ENCODE peak calls at places on chromosomes 7 and 10, in seven cellular contexts. P is pancreas; T is astrocyte of the spinal cord; V is naive thymus-derived CD4-positive, alpha-beta T cell; R is CD8-positive, alpha-beta T cell; B is hepatocyte; Q is A549. Y is an unnamed sample.

GRCh38 chr10:128062837-128063563 is 63.2 kb downstream of the MKI67 start:
- DNase-seq in V (no peak), B (no peak), T (no peak), Q (no peak), P (no peak), R (no peak), Y (peak; percentile 88)

GRCh38 chr7:81159402-81159801 is 240.6 kb upstream of the SEMA3C start:
- DNase-seq in Q (peak; percentile 38), P (no peak), B (no peak), R (no peak), T (peak; percentile 46), V (no peak), Y (no peak)

GRCh38 chr10:52004342-52004949 is 305.1 kb upstream of the CSTF2T start:
- DNase-seq in V (no peak), T (peak; percentile 59), P (no peak), B (peak; percentile 66), Q (peak; percentile 38), R (no peak), Y (peak; percentile 16)

GRCh38 chr7:105046414-105046813 is 32.4 kb downstream of the KMT2E start:
- DNase-seq in T (peak; percentile 51), Q (no peak), P (no peak), V (no peak), R (no peak), B (no peak), Y (no peak)

GRCh38 chr10:7484456-7485266 is 73.8 kb upstream of the SFMBT2 start:
- DNase-seq in V (no peak), P (no peak), B (no peak), R (peak; percentile 39), Q (no peak), T (no peak), Y (peak; percentile 84)

GRCh38 chr10:109062371-109062770 is 860.9 kb downstream of the XPNPEP1 start:
- DNase-seq in P (no peak), B (peak; percentile 11), Q (no peak), T (peak; percentile 40), R (no peak), V (no peak), Y (no peak)

GRCh38 chr7:141992154-141992553 is 3.5 kb upstream of the MGAM start:
- DNase-seq in B (no peak), V (no peak), T (no peak), P (no peak), R (no peak), Q (no peak), Y (no peak)

GRCh38 chr7:36280840-36281812 is 108.5 kb upstream of the ANLN start:
- DNase-seq in V (no peak), Q (peak; percentile 85), T (peak; percentile 86), R (no peak), P (no peak), B (peak; percentile 86), Y (no peak)

GRCh38 chr7:127578036-127578684 is 7.2 kb downstream of the GCC1 start:
- DNase-seq in T (peak; percentile 22), P (no peak), Q (no peak), R (no peak), B (no peak), V (no peak), Y (no peak)

GRCh38 chr10:12430406-12430982 is 81.1 kb downstream of the CAMK1D start:
- DNase-seq in B (no peak), V (no peak), T (no peak), R (no peak), Q (no peak), P (no peak), Y (no peak)

GRCh38 chr7:28407643-28408042 is 4.7 kb upstream of the CREB5 start:
- DNase-seq in V (no peak), R (no peak), P (no peak), B (peak; percentile 42), T (peak; percentile 36), Q (peak; percentile 34), Y (no peak)

GRCh38 chr10:85548038-85548437 is 818.6 kb downstream of the GRID1 start:
- DNase-seq in Q (peak; percentile 43), P (no peak), V (no peak), R (no peak), B (peak; percentile 57), T (peak; percentile 58), Y (peak; percentile 30)

GRCh38 chr10:130802301-130802700 is 509.2 kb downstream of the TCERG1L start:
- DNase-seq in P (no peak), Q (no peak), R (no peak), V (no peak), T (no peak), B (no peak), Y (no peak)

GRCh38 chr7:55140981-55141278 is 122.1 kb downstream of the EGFR start:
- DNase-seq in B (no peak), P (no peak), Q (no peak), R (no peak), V (no peak), T (no peak), Y (no peak)

GRCh38 chr7:43491984-43492383 is 90.9 kb upstream of the STK17A start:
- DNase-seq in P (no peak), Q (no peak), V (no peak), T (peak; percentile 88), R (no peak), B (no peak), Y (no peak)

GRCh38 chr10:392705-393037 is 257.4 kb downstream of the ZMYND11 start:
- DNase-seq in T (no peak), P (no peak), R (no peak), B (no peak), V (no peak), Q (no peak), Y (no peak)

GRCh38 chr7:13035233-13035632 is 347.8 kb downstream of the ARL4A start:
- DNase-seq in R (no peak), P (no peak), Q (no peak), T (no peak), V (no peak), B (no peak), Y (no peak)

GRCh38 chr7:71777278-71777677 is 634.9 kb downstream of the CALN1 start:
- DNase-seq in T (no peak), V (no peak), P (no peak), R (no peak), B (no peak), Q (no peak), Y (no peak)

GRCh38 chr7:2650451-2650850 is 18.7 kb downstream of the TTYH3 start:
- DNase-seq in T (no peak), P (no peak), Q (no peak), R (no peak), B (no peak), V (no peak), Y (no peak)

GRCh38 chr7:147394329-147394728 is 1196.2 kb upstream of the C7orf33 start:
- DNase-seq in R (no peak), V (no peak), P (no peak), T (no peak), Q (no peak), B (no peak), Y (no peak)

GRCh38 chr7:147405621-147406020 is 1184.9 kb upstream of the C7orf33 start:
- DNase-seq in P (no peak), T (no peak), R (no peak), B (no peak), V (no peak), Q (no peak), Y (no peak)

GRCh38 chr7:147400926-147401325 is 1189.6 kb upstream of the C7orf33 start:
- DNase-seq in T (no peak), P (no peak), V (no peak), Q (no peak), R (no peak), B (no peak), Y (no peak)

DNA sequence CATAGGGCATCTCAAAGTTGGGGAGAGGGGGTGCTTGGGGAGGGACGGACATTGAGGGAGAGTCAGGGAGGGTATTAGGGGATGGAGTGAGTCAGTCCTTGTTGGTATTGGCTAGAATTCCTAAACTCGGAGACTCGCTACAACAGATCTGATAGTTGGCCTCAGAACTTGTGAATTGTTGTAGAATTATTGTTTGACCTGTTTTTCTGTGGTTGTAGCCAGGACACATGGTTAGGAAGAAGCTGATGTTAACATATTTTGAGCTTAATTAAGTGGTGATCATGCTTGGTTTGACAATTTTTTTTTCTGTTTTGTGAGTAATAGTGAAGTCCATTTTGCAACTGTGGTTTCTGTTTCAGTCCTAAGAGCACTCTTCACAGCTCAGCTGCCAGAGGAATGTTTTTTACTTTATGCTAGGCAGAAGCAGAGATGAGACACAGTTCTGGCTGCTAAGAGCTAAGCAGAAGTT is 1190.3 kb upstream of the C7orf33 start:
- DNase-seq in P (no peak), T (peak; percentile 58), R (no peak), B (no peak), Q (no peak), V (no peak), Y (no peak)
- H3K4me3 ChIP-seq in P (no peak overlapping the region), T (no peak overlapping the region), R (no peak overlapping the region), B (no peak overlapping the region), Q (no peak overlapping the region), V (no peak overlapping the region), Y (no peak overlapping the region)

DNA sequence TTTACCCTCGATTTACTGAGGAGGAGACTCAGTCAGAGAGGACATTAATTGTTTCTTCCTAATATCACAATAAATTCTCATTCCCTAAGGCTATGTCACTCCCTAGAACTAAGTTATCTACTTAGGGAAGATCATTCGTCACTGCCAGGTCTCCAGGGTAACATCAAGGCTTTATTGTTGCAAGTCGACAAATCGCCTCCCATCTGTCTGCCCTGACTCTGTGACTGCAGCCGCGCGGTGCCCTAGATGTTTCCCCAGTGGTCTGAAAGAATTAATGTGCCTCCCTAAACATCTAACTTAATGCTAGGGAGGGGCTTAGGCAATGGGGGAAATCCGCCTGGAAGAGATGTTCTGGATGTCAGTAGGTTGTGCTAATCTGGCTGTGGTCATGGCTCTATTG is 558.8 kb upstream of the C7orf33 start:
- DNase-seq in P (no peak), T (no peak), B (no peak), R (no peak), Q (no peak), V (no peak), Y (no peak)
- H3K4me3 ChIP-seq in P (no peak overlapping the region), T (no peak overlapping the region), B (no peak overlapping the region), R (no peak overlapping the region), Q (no peak overlapping the region), V (no peak overlapping the region), Y (no peak overlapping the region)

GRCh38 chr7:129843365-129843898 is 109.3 kb downstream of the UBE2H start:
- DNase-seq in V (no peak), R (no peak), Q (no peak), B (no peak), T (peak; percentile 59), P (no peak), Y (no peak)

GRCh38 chr7:129845178-129845971 is 107.4 kb downstream of the UBE2H start:
- DNase-seq in T (peak; percentile 81), R (no peak), Q (no peak), P (no peak), B (no peak), V (no peak), Y (no peak)

GRCh38 chr7:129841465-129841864 is 111.3 kb downstream of the UBE2H start:
- DNase-seq in R (no peak), T (no peak), P (no peak), V (no peak), B (no peak), Q (no peak), Y (no peak)

GRCh38 chr7:129845972-129846327 is 106.8 kb downstream of the UBE2H start:
- DNase-seq in Q (no peak), R (no peak), T (peak; percentile 90), B (no peak), P (no peak), V (no peak), Y (no peak)

GRCh38 chr7:129843982-129844840 is 108.5 kb downstream of the UBE2H start:
- DNase-seq in T (no peak), B (no peak), R (no peak), P (no peak), Q (no peak), V (no peak), Y (peak; percentile 59)
- H3K4me3 ChIP-seq in T (no peak overlapping the region), B (no peak overlapping the region), R (no peak overlapping the region), P (no peak overlapping the region), Q (no peak overlapping the region), V (no peak overlapping the region), Y (no peak overlapping the region)

GRCh38 chr10:123139521-123140163 is 3.9 kb downstream of the HMX3 start:
- DNase-seq in R (no peak), Q (peak; percentile 22), V (no peak), T (no peak), P (peak; percentile 71), B (peak; percentile 74), Y (no peak)
- H3K4me3 ChIP-seq in R (no peak overlapping the region), Q (peak overlapping the region; percentile 42), V (no peak overlapping the region), T (no peak overlapping the region), P (no peak overlapping the region), B (no peak overlapping the region), Y (no peak overlapping the region)